ENCODE peak calls at places on chromosomes 2 and 18, in four cellular contexts. U is Jurkat, Clone E6-1; G is AG20443; L is K562. B is an unnamed sample.

GRCh38 chr2:160371251-160372009 is 122.2 kb downstream of the RBMS1 start:
- DNase-seq in U (no peak), G (no peak), L (no peak), B (peak; percentile 25)

GRCh38 chr18:28143725-28144124 is 33.2 kb downstream of the CDH2 start:
- DNase-seq in U (no peak), G (no peak), L (no peak), B (no peak)

GRCh38 chr2:61962095-61962984 is 56.9 kb downstream of the COMMD1 start:
- DNase-seq in U (no peak), G (no peak), L (no peak), B (no peak)

GRCh38 chr2:11559786-11560155 is 25.9 kb downstream of the GREB1 start:
- DNase-seq in U (no peak), G (no peak), L (no peak), B (no peak)

GRCh38 chr2:101617786-101618185 is 79.7 kb upstream of the MAP4K4 start:
- DNase-seq in U (peak; percentile 53), G (no peak), L (no peak), B (no peak)

GRCh38 chr18:40962784-40963183 is 992.2 kb upstream of the PIK3C3 start:
- DNase-seq in U (no peak), G (no peak), L (no peak), B (no peak)

GRCh38 chr18:54829856-54830255 is 1.6 kb downstream of the RAB27B start:
- DNase-seq in U (no peak), G (no peak), L (no peak), B (no peak)

GRCh38 chr2:191246820-191247380 is 1.7 kb downstream of the MYO1B start:
- DNase-seq in U (peak; percentile 16), G (no peak), L (no peak), B (no peak)

GRCh38 chr2:26018184-26018716 is 15.6 kb upstream of the RAB10 start:
- DNase-seq in U (no peak), G (peak; percentile 93), L (peak; percentile 78), B (peak; percentile 42)

GRCh38 chr2:235347691-235348090 is 146.2 kb upstream of the AGAP1 start:
- DNase-seq in U (no peak), G (peak; percentile 87), L (peak; percentile 45), B (no peak)

GRCh38 chr18:68147728-68148127 is 567.2 kb downstream of the TMX3 start:
- DNase-seq in U (no peak), G (no peak), L (no peak), B (no peak)

GRCh38 chr2:145431181-145431951 is 911.4 kb upstream of the ZEB2 start:
- DNase-seq in U (no peak), G (no peak), L (no peak), B (peak; percentile 23)

GRCh38 chr2:46954951-46955571 is 39.5 kb upstream of the MCFD2 start:
- DNase-seq in U (no peak), G (peak; percentile 94), L (peak; percentile 37), B (no peak)

B was measured in HEK293T.